ENCODE peak calls at places on chromosomes 6 and 20, in eight cellular contexts. B, P, D, C, T, L, S and Y are unnamed samples.

GRCh38 chr6:161406633-161407032 is 132.8 kb upstream of the AGPAT4 start:
- DNase-seq in L (no peak), T (no peak), D (no peak), B (no peak), C (no peak), P (no peak), S (no peak), Y (no peak)

GRCh38 chr6:9044426-9044825 is 609.1 kb upstream of the SLC35B3 start:
- DNase-seq in B (no peak), C (no peak), S (no peak), D (no peak), T (no peak), L (no peak), P (no peak), Y (no peak)

GRCh38 chr6:159844737-159845645 is 44.9 kb downstream of the PNLDC1 start:
- DNase-seq in S (no peak), T (no peak), L (no peak), P (no peak), C (no peak), B (no peak), D (no peak), Y (no peak)

GRCh38 chr20:51447097-51447764 is 95.3 kb downstream of the NFATC2 start:
- DNase-seq in T (no peak), C (peak), P (no peak), L (peak), D (peak), S (no peak), B (no peak), Y (no peak)

GRCh38 chr6:64679411-64679810 is 1027.6 kb downstream of the EYS start:
- DNase-seq in T (no peak), S (no peak), P (no peak), B (no peak), D (no peak), C (no peak), L (no peak), Y (no peak)

GRCh38 chr6:104326173-104327001 is 533.3 kb downstream of the HACE1 start:
- DNase-seq in S (no peak), P (no peak), T (no peak), C (no peak), D (no peak), L (no peak), B (no peak), Y (peak)

GRCh38 chr6:35318200-35318844 is 20.7 kb downstream of the DEF6 start:
- DNase-seq in D (peak), C (peak), L (peak), T (no peak), S (no peak), B (no peak), P (peak), Y (no peak)

GRCh38 chr6:119284861-119285521 is 64.6 kb downstream of the MAN1A1 start:
- DNase-seq in L (no peak), P (no peak), B (no peak), C (no peak), T (peak), S (no peak), D (no peak), Y (peak)

GRCh38 chr6:12275084-12275483 is 15.1 kb upstream of the EDN1 start:
- DNase-seq in B (no peak), C (no peak), L (no peak), D (no peak), T (no peak), P (no peak), S (no peak), Y (peak)

GRCh38 chr6:11609324-11610071 is 71.9 kb downstream of the TMEM170B start:
- DNase-seq in T (no peak), P (peak), S (no peak), D (peak), B (no peak), C (no peak), L (no peak), Y (no peak)

GRCh38 chr6:21101694-21102093 is 491.9 kb upstream of the SOX4 start:
- DNase-seq in P (no peak), B (no peak), D (no peak), T (no peak), C (no peak), S (no peak), L (no peak), Y (no peak)